ENCODE peak calls at places on chromosome 3, in seven cellular contexts. Q is AG09309, R is Peyer's patch, B is heart left ventricle, K is coronary artery, J is GM12865, M is foreskin fibroblast. I is an unnamed sample.

GRCh38 chr3:3778216-3778615 is 21.0 kb upstream of the LRRN1 start:
- DNase-seq in R (no peak), J (no peak), M (no peak), Q (no peak), K (no peak), B (no peak), I (no peak)

GRCh38 chr3:43405888-43406636 is 119.7 kb downstream of the SNRK start:
- DNase-seq in J (no peak), Q (peak; percentile 1), M (peak; percentile 6), R (no peak), K (no peak), B (peak; percentile 87), I (no peak)

GRCh38 chr3:154758109-154758868 is 321.8 kb upstream of the MME start:
- DNase-seq in K (no peak), Q (peak; percentile 24), J (no peak), R (no peak), M (peak; percentile 20), B (no peak), I (no peak)

GRCh38 chr3:129016725-129017530 is 15.8 kb downstream of the EFCC1 start:
- DNase-seq in B (peak; percentile 76), Q (no peak), J (peak; percentile 90), R (peak; percentile 85), M (no peak), K (no peak), I (peak; percentile 87)

GRCh38 chr3:69579527-69580165 is 159.6 kb upstream of the MITF start:
- DNase-seq in B (no peak), M (no peak), K (no peak), R (no peak), J (no peak), Q (no peak), I (no peak)

GRCh38 chr3:100525753-100526612 is 33.6 kb downstream of the TMEM45A start:
- DNase-seq in Q (peak; percentile 93), R (no peak), J (no peak), B (peak; percentile 48), K (no peak), M (peak; percentile 92), I (no peak)

GRCh38 chr3:155138677-155139076 is 58.6 kb downstream of the MME start:
- DNase-seq in Q (no peak), K (no peak), J (no peak), M (no peak), B (no peak), R (peak; percentile 50), I (no peak)

GRCh38 chr3:141429371-141430035 is 57.3 kb upstream of the RASA2 start:
- DNase-seq in K (no peak), J (no peak), R (no peak), B (peak; percentile 67), Q (no peak), M (no peak), I (no peak)

GRCh38 chr3:87335931-87336330 is 59.5 kb upstream of the POU1F1 start:
- DNase-seq in K (no peak), J (no peak), Q (no peak), M (no peak), R (no peak), B (no peak), I (no peak)

GRCh38 chr3:5791558-5791957 is 604.1 kb downstream of the EDEM1 start:
- DNase-seq in B (no peak), M (no peak), R (no peak), J (no peak), K (no peak), Q (no peak), I (no peak)

GRCh38 chr3:151476344-151477018 is 15.6 kb upstream of the IGSF10 start:
- DNase-seq in R (no peak), Q (no peak), B (no peak), K (no peak), M (no peak), J (no peak), I (no peak)

GRCh38 chr3:17742837-17743659 is 617 bp upstream of the TBC1D5 start:
- DNase-seq in K (no peak), J (no peak), Q (peak; percentile 91), B (no peak), M (no peak), R (no peak), I (no peak)

GRCh38 chr3:51535146-51536019 is 3.1 kb upstream of the RAD54L2 start:
- DNase-seq in J (peak; percentile 18), R (no peak), B (no peak), Q (no peak), M (no peak), K (no peak), I (no peak)

GRCh38 chr3:178198329-178198728 is 337.9 kb upstream of the KCNMB2 start:
- DNase-seq in Q (no peak), M (no peak), R (no peak), B (no peak), J (no peak), K (no peak), I (no peak)

GRCh38 chr3:52530918-52531635 is 2.6 kb downstream of the NT5DC2 start:
- DNase-seq in K (peak; percentile 74), M (no peak), Q (no peak), R (peak; percentile 36), B (peak; percentile 84), J (no peak), I (peak; percentile 1)

GRCh38 chr3:194537732-194538247 is 51.0 kb upstream of the ATP13A3 start:
- DNase-seq in M (peak; percentile 49), B (no peak), K (no peak), Q (no peak), R (no peak), J (no peak), I (peak; percentile 43)

GRCh38 chr3:60759439-60759838 is 491.8 kb downstream of the FHIT start:
- DNase-seq in J (peak; percentile 6), Q (no peak), R (no peak), K (no peak), M (no peak), B (no peak), I (no peak)

GRCh38 chr3:132231633-132232032 is 85.6 kb upstream of the ACP3 start:
- DNase-seq in R (no peak), K (no peak), Q (peak; percentile 11), M (peak; percentile 34), B (no peak), J (no peak), I (no peak)

GRCh38 chr3:186985713-186986364 is 55.5 kb downstream of the ST6GAL1 start:
- DNase-seq in J (peak; percentile 82), R (no peak), M (no peak), K (no peak), Q (no peak), B (no peak), I (no peak)

GRCh38 chr3:136141891-136142290 is 54.2 kb downstream of the MSL2 start:
- DNase-seq in J (no peak), K (no peak), R (no peak), Q (no peak), M (no peak), B (no peak), I (no peak)

GRCh38 chr3:122351612-122352011 is 26.6 kb downstream of the CSTA start:
- DNase-seq in M (no peak), B (no peak), R (no peak), J (no peak), Q (no peak), K (no peak), I (no peak)

GRCh38 chr3:77039606-77040553 is at the start of gene ROBO2:
- DNase-seq in K (peak; percentile 78), M (peak; percentile 62), R (peak; percentile 66), Q (no peak), J (no peak), B (peak; percentile 31), I (peak; percentile 21)

GRCh38 chr3:8658326-8659212 is 14.0 kb upstream of the SSUH2 start:
- DNase-seq in Q (no peak), J (peak; percentile 84), K (peak; percentile 91), M (no peak), R (peak; percentile 68), B (peak; percentile 95), I (peak; percentile 55)

GRCh38 chr3:23665741-23666140 is 140.0 kb upstream of the UBE2E1 start:
- DNase-seq in K (no peak), J (no peak), Q (no peak), B (no peak), M (peak; percentile 50), R (no peak), I (no peak)

GRCh38 chr3:48716508-48716981 is 476 bp downstream of the IP6K2 start:
- DNase-seq in K (peak; percentile 76), M (no peak), Q (no peak), J (peak; percentile 58), R (peak; percentile 53), B (peak; percentile 38), I (no peak)

GRCh38 chr3:9800529-9800928 is 7.6 kb downstream of the ARPC4 start:
- DNase-seq in B (no peak), K (no peak), J (no peak), Q (no peak), R (no peak), M (no peak), I (no peak)
- TF ChIP-seq CTCF in B (no peak), K (no peak), J (peak; percentile 10), Q (peak; percentile 21), R (peak; percentile 41), M (peak; percentile 38), I (no peak)

GRCh38 chr3:183636221-183637105 is 1.0 kb downstream of the KLHL24 start:
- DNase-seq in Q (peak; percentile 73), B (peak; percentile 96), K (peak; percentile 98), M (peak; percentile 91), J (peak; percentile 96), R (peak; percentile 98), I (peak; percentile 96)

GRCh38 chr3:183635107-183635430 is 354 bp upstream of the KLHL24 start:
- DNase-seq in R (no peak), J (no peak), M (no peak), Q (no peak), K (no peak), B (no peak), I (no peak)

GRCh38 chr3:183635431-183636220 is at the start of gene KLHL24:
- DNase-seq in M (peak; percentile 90), J (peak; percentile 93), R (peak; percentile 97), Q (peak; percentile 69), B (peak; percentile 95), K (peak; percentile 97), I (peak; percentile 95)

GRCh38 chr3:183637106-183637486 is 1.7 kb downstream of the KLHL24 start:
- DNase-seq in B (no peak), K (no peak), Q (no peak), R (no peak), M (no peak), J (no peak), I (no peak)

GRCh38 chr3:183638092-183638644 is 2.7 kb downstream of the KLHL24 start:
- DNase-seq in B (no peak), J (no peak), Q (no peak), R (no peak), K (no peak), M (no peak), I (no peak)
- H3K4me3 ChIP-seq in B (no peak overlapping the region), J (no peak overlapping the region), Q (no peak overlapping the region), R (no peak overlapping the region), K (no peak overlapping the region), M (no peak overlapping the region), I (no peak overlapping the region)

GRCh38 chr3:14467723-14468620 is 65.6 kb downstream of the SLC6A6 start:
- DNase-seq in R (peak; percentile 61), J (peak; percentile 36), M (no peak), B (peak; percentile 30), K (no peak), Q (no peak), I (peak; percentile 53)
- TF ChIP-seq CTCF in R (peak; percentile 87), J (peak; percentile 81), M (peak; percentile 73), B (peak; percentile 89), K (peak; percentile 79), Q (peak; percentile 89), I (peak; percentile 74)

DNA sequence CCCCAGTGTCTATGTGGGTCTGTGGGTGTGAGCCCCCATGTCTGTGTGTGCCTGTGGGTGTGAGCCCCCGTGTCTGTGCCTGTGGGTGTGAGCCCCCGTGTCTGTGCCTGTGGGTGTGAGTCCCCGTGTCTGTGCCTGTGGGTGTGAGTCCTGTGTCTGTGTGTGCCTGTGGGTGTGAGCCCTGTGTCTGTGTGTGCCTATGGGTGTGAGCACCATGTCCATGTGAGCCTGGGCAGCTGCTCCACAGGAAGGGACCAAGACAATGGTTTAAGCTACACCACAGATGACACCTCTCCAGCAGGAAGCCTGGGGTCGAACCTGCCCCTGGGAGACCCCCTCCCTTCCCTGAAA is 160.9 kb upstream of the IQSEC1 start:
- DNase-seq in M (no peak), Q (no peak), R (no peak), B (no peak), J (no peak), K (no peak), I (no peak)
- H3K4me3 ChIP-seq in M (no peak overlapping the region), Q (no peak overlapping the region), R (no peak overlapping the region), B (no peak overlapping the region), J (no peak overlapping the region), K (no peak overlapping the region), I (no peak overlapping the region)

I was measured in mucosa of descending colon.